ENCODE peak calls at places on chromosomes 4 and X, in seven cellular contexts. C, T, X, K, Z, R and I are unnamed samples.

GRCh38 chrX:103845165-103845653 is 13.2 kb upstream of the RAB9B start:
- DNase-seq in T (no peak), K (peak), X (peak), C (no peak), Z (peak), R (peak), I (peak)

GRCh38 chr4:168433576-168433975 is 46.7 kb downstream of the DDX60L start:
- DNase-seq in K (no peak), C (no peak), X (no peak), Z (no peak), R (no peak), T (no peak), I (peak)

GRCh38 chr4:28269426-28269825 is 1408.8 kb downstream of the STIM2 start:
- DNase-seq in R (no peak), C (no peak), K (no peak), T (no peak), Z (no peak), X (peak), I (no peak)

GRCh38 chrX:15524417-15524816 is 23.8 kb downstream of the BMX start:
- DNase-seq in T (no peak), K (no peak), X (no peak), Z (no peak), R (peak), C (no peak), I (peak)

GRCh38 chrX:37423864-37424569 is 74.9 kb downstream of the PRRG1 start:
- DNase-seq in R (no peak), K (no peak), Z (no peak), X (peak), T (no peak), C (no peak), I (no peak)

GRCh38 chrX:41333744-41333993 is 293 bp upstream of the DDX3X start:
- DNase-seq in X (peak), T (no peak), C (no peak), R (peak), K (peak), Z (no peak), I (peak)

GRCh38 chr4:98851806-98852205 is 77.1 kb downstream of the EIF4E start:
- DNase-seq in R (peak), K (no peak), T (no peak), Z (no peak), X (peak), C (no peak), I (no peak)

GRCh38 chr4:88144866-88145300 is 13.6 kb downstream of the ABCG2 start:
- DNase-seq in T (no peak), K (no peak), Z (no peak), X (no peak), C (no peak), R (no peak), I (no peak)

GRCh38 chr4:170599894-170600293 is 510.1 kb upstream of the AADAT start:
- DNase-seq in K (no peak), Z (no peak), R (no peak), X (no peak), T (no peak), C (no peak), I (no peak)

GRCh38 chr4:41364871-41365270 is 108.1 kb downstream of the UCHL1 start:
- DNase-seq in C (no peak), K (no peak), T (no peak), R (no peak), X (no peak), Z (no peak), I (no peak)

GRCh38 chrX:110699109-110699508 is 96.5 kb downstream of the CHRDL1 start:
- DNase-seq in C (no peak), X (no peak), Z (no peak), K (no peak), T (no peak), R (no peak), I (no peak)

GRCh38 chr4:159484861-159485260 is 382.0 kb downstream of the RAPGEF2 start:
- DNase-seq in C (no peak), Z (no peak), K (no peak), T (no peak), X (no peak), R (peak), I (no peak)

GRCh38 chr4:181548873-181549541 is 694.2 kb upstream of the TENM3 start:
- DNase-seq in K (no peak), R (peak), Z (no peak), X (peak), C (no peak), T (no peak), I (no peak)

GRCh38 chr4:55181606-55182005 is 56.2 kb upstream of the KDR start:
- DNase-seq in K (no peak), T (no peak), R (no peak), C (no peak), Z (no peak), X (no peak), I (peak)

GRCh38 chr4:90226734-90227133 is 99.5 kb downstream of the CCSER1 start:
- DNase-seq in R (no peak), K (no peak), C (no peak), T (no peak), X (no peak), Z (no peak), I (no peak)

GRCh38 chr4:14269824-14270223 is 642.3 kb upstream of the BOD1L1 start:
- DNase-seq in T (no peak), R (no peak), C (no peak), K (no peak), Z (no peak), X (no peak), I (no peak)

GRCh38 chr4:186481998-186482790 is 73.2 kb downstream of the MTNR1A start:
- DNase-seq in X (no peak), R (no peak), Z (no peak), T (no peak), C (no peak), K (no peak), I (no peak)

GRCh38 chr4:185730387-185730786 is 81.6 kb downstream of the SORBS2 start:
- DNase-seq in C (no peak), X (no peak), K (no peak), R (no peak), T (no peak), Z (no peak), I (peak)

GRCh38 chr4:113325876-113326615 is 276.6 kb downstream of the ANK2 start:
- DNase-seq in Z (no peak), K (no peak), R (no peak), X (no peak), C (no peak), T (no peak), I (no peak)

GRCh38 chrX:151912221-151912620 is 468 bp upstream of the MAGEA4 start:
- DNase-seq in Z (no peak), R (no peak), T (no peak), K (no peak), C (peak), X (no peak), I (no peak)

GRCh38 chrX:53223955-53224859 is 800 bp downstream of the KDM5C start:
- DNase-seq in T (peak), K (no peak), R (peak), C (no peak), Z (no peak), X (no peak), I (peak)

GRCh38 chr4:176125063-176125462 is 59.4 kb downstream of the WDR17 start:
- DNase-seq in X (no peak), T (no peak), C (no peak), R (no peak), K (no peak), Z (no peak), I (no peak)

GRCh38 chrX:12441376-12442128 is 303.3 kb downstream of the FRMPD4 start:
- DNase-seq in C (no peak), Z (no peak), K (no peak), T (no peak), R (peak), X (no peak), I (no peak)

GRCh38 chr4:54189140-54189539 is 40.0 kb upstream of the PDGFRA start:
- DNase-seq in X (no peak), C (no peak), T (no peak), K (no peak), Z (no peak), R (peak), I (no peak)